ENCODE peak calls at places on chromosomes 2 and 18, in seven cellular contexts. C is epithelial cell of esophagus, Q is fibroblast of lung, B is cardiac muscle cell, Y is kidney, X is cardiac fibroblast, O is PC-9. W is an unnamed sample.

GRCh38 chr2:84782717-84783442 is 98.0 kb downstream of the TRABD2A start:
- DNase-seq in C (no peak), Q (peak; percentile 10), B (no peak), Y (no peak), X (no peak), O (no peak), W (no peak)

GRCh38 chr2:72131371-72131891 is 16.2 kb downstream of the CYP26B1 start:
- DNase-seq in C (no peak), Q (no peak), B (no peak), Y (peak; percentile 60), X (no peak), O (no peak), W (no peak)

GRCh38 chr2:4530231-4530630 is 826.9 kb downstream of the DCDC2C start:
- DNase-seq in C (no peak), Q (no peak), B (no peak), Y (no peak), X (no peak), O (no peak), W (no peak)

GRCh38 chr2:26650713-26651457 is 9.7 kb upstream of the CIB4 start:
- DNase-seq in C (no peak), Q (no peak), B (no peak), Y (no peak), X (peak; percentile 23), O (no peak), W (no peak)

GRCh38 chr2:30404354-30405265 is 42.4 kb upstream of the LCLAT1 start:
- DNase-seq in C (no peak), Q (peak; percentile 73), B (peak; percentile 33), Y (no peak), X (peak; percentile 36), O (no peak), W (no peak)

GRCh38 chr2:105454801-105455485 is 56.1 kb upstream of the FHL2 start:
- DNase-seq in C (peak; percentile 82), Q (peak; percentile 90), B (peak; percentile 44), Y (peak; percentile 92), X (peak; percentile 73), O (peak; percentile 63), W (peak; percentile 80)

GRCh38 chr2:2674836-2675235 is 343.8 kb upstream of the MYT1L start:
- DNase-seq in C (no peak), Q (no peak), B (no peak), Y (no peak), X (no peak), O (no peak), W (no peak)

GRCh38 chr2:126799306-126799705 is 99.4 kb upstream of the TEX51 start:
- DNase-seq in C (no peak), Q (no peak), B (no peak), Y (no peak), X (no peak), O (no peak), W (no peak)

GRCh38 chr2:75153221-75153620 is 46.1 kb downstream of the TACR1 start:
- DNase-seq in C (no peak), Q (no peak), B (no peak), Y (no peak), X (no peak), O (no peak), W (no peak)

GRCh38 chr18:5238371-5238758 is 41.3 kb upstream of the AKAIN1 start:
- DNase-seq in C (peak; percentile 33), Q (peak; percentile 52), B (peak; percentile 61), Y (peak; percentile 83), X (peak; percentile 41), O (no peak), W (no peak)

GRCh38 chr2:232493701-232494426 is 6.2 kb upstream of the ECEL1 start:
- DNase-seq in C (no peak), Q (no peak), B (no peak), Y (peak; percentile 40), X (no peak), O (no peak), W (no peak)

GRCh38 chr2:190486037-190486623 is 48.4 kb downstream of the NEMP2 start:
- DNase-seq in C (peak; percentile 38), Q (no peak), B (no peak), Y (no peak), X (no peak), O (no peak), W (no peak)

GRCh38 chr2:20141056-20141762 is 83.7 kb downstream of the SDC1 start:
- DNase-seq in C (peak; percentile 97), Q (peak; percentile 96), B (no peak), Y (peak; percentile 92), X (peak; percentile 91), O (peak; percentile 72), W (peak; percentile 86)

GRCh38 chr18:49371073-49371472 is 89.4 kb downstream of the DYM start:
- DNase-seq in C (no peak), Q (no peak), B (no peak), Y (no peak), X (no peak), O (no peak), W (no peak)

GRCh38 chr2:69026026-69026425 is 13.0 kb downstream of the ANTXR1 start:
- DNase-seq in C (peak; percentile 71), Q (no peak), B (no peak), Y (no peak), X (peak; percentile 58), O (peak; percentile 11), W (no peak)

GRCh38 chr2:33529771-33530481 is 53.5 kb downstream of the RASGRP3 start:
- DNase-seq in C (peak; percentile 70), Q (peak; percentile 99), B (no peak), Y (no peak), X (peak; percentile 83), O (peak; percentile 31), W (peak; percentile 98)

GRCh38 chr2:200406379-200406778 is 99.9 kb downstream of the SPATS2L start:
- DNase-seq in C (no peak), Q (peak; percentile 47), B (no peak), Y (no peak), X (peak; percentile 44), O (no peak), W (no peak)

GRCh38 chr18:47997338-47997780 is 66.9 kb upstream of the SMAD2 start:
- DNase-seq in C (no peak), Q (no peak), B (no peak), Y (no peak), X (no peak), O (peak; percentile 3), W (no peak)

GRCh38 chr2:241376808-241377207 is 20.7 kb downstream of the FARP2 start:
- DNase-seq in C (no peak), Q (peak; percentile 27), B (no peak), Y (no peak), X (no peak), O (no peak), W (no peak)
- H3K4me3 ChIP-seq in C (no peak overlapping the region), Q (no peak overlapping the region), B (no peak overlapping the region), Y (no peak overlapping the region), X (no peak overlapping the region), O (no peak overlapping the region), W (no peak overlapping the region)

GRCh38 chr2:46521215-46521683 is 41.9 kb downstream of the TMEM247 start:
- DNase-seq in C (no peak), Q (peak; percentile 62), B (no peak), Y (no peak), X (peak; percentile 98), O (no peak), W (peak; percentile 89)
- TF ChIP-seq CTCF in C (no peak), Q (no peak), B (no peak), Y (no peak), X (no peak), O (no peak), W (no peak)

GRCh38 chr18:69757733-69758132 is 189.9 kb downstream of the CD226 start:
- DNase-seq in C (peak; percentile 56), Q (peak; percentile 80), B (no peak), Y (no peak), X (no peak), O (no peak), W (no peak)
- H3K4me3 ChIP-seq in C (no peak overlapping the region), Q (no peak overlapping the region), B (no peak overlapping the region), Y (no peak overlapping the region), X (no peak overlapping the region), O (no peak overlapping the region), W (no peak overlapping the region)

GRCh38 chr2:134194519-134194918 is 59.4 kb upstream of the MGAT5 start:
- DNase-seq in C (no peak), Q (no peak), B (no peak), Y (no peak), X (no peak), O (no peak), W (no peak)

GRCh38 chr2:134195341-134195740 is 58.5 kb upstream of the MGAT5 start:
- DNase-seq in C (no peak), Q (no peak), B (no peak), Y (no peak), X (no peak), O (no peak), W (no peak)

GRCh38 chr2:134193006-134193405 is 60.9 kb upstream of the MGAT5 start:
- DNase-seq in C (peak; percentile 77), Q (peak; percentile 66), B (no peak), Y (no peak), X (peak; percentile 35), O (no peak), W (no peak)

GRCh38 chr2:134191835-134192234 is 62.0 kb upstream of the MGAT5 start:
- DNase-seq in C (no peak), Q (no peak), B (no peak), Y (peak; percentile 61), X (no peak), O (no peak), W (no peak)

GRCh38 chr2:134193774-134194173 is 60.1 kb upstream of the MGAT5 start:
- DNase-seq in C (no peak), Q (no peak), B (no peak), Y (no peak), X (no peak), O (no peak), W (no peak)
- TF ChIP-seq CTCF in C (no peak), Q (no peak), B (no peak), Y (peak; percentile 15), X (peak; percentile 25), O (no peak), W (no peak)

DNA sequence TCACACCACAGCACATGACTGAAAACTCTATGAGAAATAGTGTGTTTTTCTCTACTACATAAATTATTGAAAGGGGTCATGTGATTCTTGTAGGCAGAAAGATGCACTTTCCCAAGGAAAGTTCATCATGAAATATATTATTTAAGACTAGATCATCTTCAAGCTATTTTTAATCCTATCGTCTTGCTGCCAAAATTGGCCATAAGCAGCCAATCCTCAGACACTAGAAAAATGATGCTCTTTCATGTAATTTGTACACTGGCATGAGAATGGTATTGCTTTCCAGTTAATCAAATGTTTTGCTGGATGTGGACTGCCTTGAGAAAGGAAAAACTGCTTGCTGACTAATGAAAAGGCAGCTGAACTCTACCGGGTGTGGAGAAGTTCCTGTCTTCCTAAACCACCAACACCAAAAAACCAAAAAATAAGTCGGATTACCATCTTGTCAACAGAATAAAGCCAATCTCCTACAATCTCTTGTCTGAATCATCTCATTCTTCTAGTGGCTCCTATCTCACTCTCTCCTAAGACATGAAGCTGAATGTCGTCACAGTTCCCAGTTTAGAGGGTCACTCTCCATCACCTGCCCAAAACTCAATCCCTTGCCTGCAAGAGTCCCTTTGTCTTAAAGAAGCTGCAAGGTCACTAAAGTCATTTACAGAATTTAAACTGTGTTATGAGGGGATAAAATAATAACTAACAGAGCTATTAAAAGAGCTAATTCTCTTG is 5.3 kb downstream of the BCL2 start:
- DNase-seq in C (no peak), Q (no peak), B (no peak), Y (no peak), X (no peak), O (no peak), W (no peak)
- H3K4me3 ChIP-seq in C (no peak overlapping the region), Q (no peak overlapping the region), B (no peak overlapping the region), Y (peak overlapping the region; percentile 26), X (no peak overlapping the region), O (no peak overlapping the region), W (no peak overlapping the region)

GRCh38 chr2:168585700-168586099 is 129.6 kb downstream of the CERS6 start:
- DNase-seq in C (no peak), Q (no peak), B (no peak), Y (no peak), X (no peak), O (no peak), W (no peak)
- TF ChIP-seq CTCF in C (no peak), Q (no peak), B (no peak), Y (no peak), X (no peak), O (no peak), W (no peak)

W was measured in AG09309.